ENCODE peak calls at places on chromosomes 2 and 18, in five cellular contexts. E is tibial artery; L is CD8-positive, alpha-beta T cell; F is CD8-positive, alpha-beta memory T cell; D is Peyer's patch. B is an unnamed sample.
A peak's percentile ranks its signal among the peaks of the same experiment; 100 is the strongest.

GRCh38 chr2:230972046-230972445 is 23.9 kb upstream of the SPATA3 start:
- DNase-seq in E (no peak), L (no peak), F (no peak), D (no peak), B (no peak)

GRCh38 chr2:10303174-10303633 is 500 bp downstream of the HPCAL1 start:
- DNase-seq in E (no peak), L (no peak), F (no peak), D (no peak), B (no peak)

GRCh38 chr2:162333968-162334367 is 10.0 kb upstream of the GCA start:
- DNase-seq in E (no peak), L (no peak), F (no peak), D (no peak), B (no peak)

GRCh38 chr2:182445566-182445965 is 18.7 kb upstream of the PDE1A start:
- DNase-seq in E (no peak), L (no peak), F (no peak), D (no peak), B (no peak)

GRCh38 chr18:7117390-7118355 is at the start of gene LAMA1:
- DNase-seq in E (no peak), L (no peak), F (no peak), D (no peak), B (peak; percentile 26)

GRCh38 chr2:3203497-3204019 is 174.1 kb downstream of the EIPR1 start:
- DNase-seq in E (no peak), L (no peak), F (no peak), D (no peak), B (no peak)

GRCh38 chr2:173311844-173312606 is 42.6 kb upstream of the CDCA7 start:
- DNase-seq in E (no peak), L (no peak), F (no peak), D (peak; percentile 54), B (no peak)

GRCh38 chr18:7856733-7857132 is 289.6 kb downstream of the PTPRM start:
- DNase-seq in E (no peak), L (no peak), F (no peak), D (no peak), B (no peak)

GRCh38 chr18:79936641-79937040 is 14.8 kb downstream of the SLC66A2 start:
- DNase-seq in E (peak; percentile 12), L (no peak), F (no peak), D (peak; percentile 21), B (no peak)

GRCh38 chr18:62876106-62876505 is 160.8 kb downstream of the PHLPP1 start:
- DNase-seq in E (no peak), L (no peak), F (no peak), D (no peak), B (no peak)

GRCh38 chr2:157468931-157469708 is 25.2 kb upstream of the CYTIP start:
- DNase-seq in E (no peak), L (no peak), F (no peak), D (no peak), B (no peak)

GRCh38 chr18:62494764-62495163 is 28.1 kb upstream of the ZCCHC2 start:
- DNase-seq in E (no peak), L (no peak), F (no peak), D (no peak), B (no peak)

GRCh38 chr2:173997269-173997668 is 32.1 kb upstream of the SP3 start:
- DNase-seq in E (peak; percentile 97), L (no peak), F (no peak), D (peak; percentile 56), B (no peak)

GRCh38 chr2:202286595-202286994 is 21.0 kb downstream of the NOP58 start:
- DNase-seq in E (no peak), L (no peak), F (no peak), D (no peak), B (no peak)

GRCh38 chr2:21231985-21232384 is 108.2 kb downstream of the TDRD15 start:
- DNase-seq in E (no peak), L (no peak), F (no peak), D (no peak), B (no peak)

GRCh38 chr2:124343827-124344498 is 318.9 kb downstream of the CNTNAP5 start:
- DNase-seq in E (no peak), L (no peak), F (no peak), D (no peak), B (no peak)

GRCh38 chr18:54284967-54285785 is 15.9 kb downstream of the POLI start:
- DNase-seq in E (no peak), L (no peak), F (peak; percentile 56), D (no peak), B (peak; percentile 51)

GRCh38 chr18:77733292-77733903 is 483.8 kb downstream of the GALR1 start:
- DNase-seq in E (no peak), L (no peak), F (no peak), D (no peak), B (no peak)

GRCh38 chr2:45943231-45944044 is 292.0 kb downstream of the PRKCE start:
- DNase-seq in E (no peak), L (no peak), F (no peak), D (no peak), B (no peak)

GRCh38 chr18:44938396-44939036 is 257.8 kb downstream of the SETBP1 start:
- DNase-seq in E (no peak), L (no peak), F (no peak), D (peak; percentile 56), B (no peak)

GRCh38 chr2:154375625-154376020 is 322.9 kb upstream of the KCNJ3 start:
- DNase-seq in E (no peak), L (no peak), F (no peak), D (no peak), B (no peak)

GRCh38 chr2:206276169-206276927 is 1.9 kb downstream of the ZDBF2 start:
- DNase-seq in E (no peak), L (no peak), F (no peak), D (no peak), B (no peak)

GRCh38 chr18:50194623-50195532 is at the start of gene MYO5B:
- DNase-seq in E (no peak), L (peak; percentile 23), F (no peak), D (peak; percentile 93), B (peak; percentile 36)

GRCh38 chr2:231590614-231591013 is 2.0 kb upstream of the TEX44 start:
- DNase-seq in E (no peak), L (no peak), F (no peak), D (no peak), B (no peak)

GRCh38 chr2:84293791-84294380 is 165.2 kb downstream of the SUCLG1 start:
- DNase-seq in E (no peak), L (no peak), F (no peak), D (peak; percentile 73), B (no peak)

GRCh38 chr2:96095116-96095636 is 21.2 kb downstream of the ADRA2B start:
- DNase-seq in E (no peak), L (no peak), F (no peak), D (peak; percentile 7), B (no peak)

GRCh38 chr2:239910851-239911629 is 114.1 kb downstream of the NDUFA10 start:
- DNase-seq in E (peak; percentile 68), L (no peak), F (no peak), D (peak; percentile 41), B (no peak)

GRCh38 chr2:67502346-67503065 is 105.4 kb downstream of the ETAA1 start:
- DNase-seq in E (no peak), L (no peak), F (no peak), D (no peak), B (no peak)

GRCh38 chr18:39414009-39414700 is 1848.6 kb upstream of the CELF4 start:
- DNase-seq in E (no peak), L (no peak), F (no peak), D (no peak), B (peak; percentile 13)

GRCh38 chr2:53784431-53784830 is 2.3 kb downstream of the ASB3 start:
- DNase-seq in E (no peak), L (no peak), F (no peak), D (no peak), B (no peak)

GRCh38 chr2:9232166-9232479 is 25.5 kb downstream of the ASAP2 start:
- DNase-seq in E (no peak), L (no peak), F (no peak), D (no peak), B (no peak)

GRCh38 chr2:9230051-9230802 is 23.6 kb downstream of the ASAP2 start:
- DNase-seq in E (no peak), L (no peak), F (no peak), D (no peak), B (no peak)

GRCh38 chr2:9229470-9229820 is 22.8 kb downstream of the ASAP2 start:
- DNase-seq in E (no peak), L (no peak), F (no peak), D (no peak), B (no peak)

GRCh38 chr2:9231291-9232165 is 24.9 kb downstream of the ASAP2 start:
- DNase-seq in E (no peak), L (no peak), F (no peak), D (no peak), B (no peak)

GRCh38 chr2:9230881-9231280 is 24.3 kb downstream of the ASAP2 start:
- DNase-seq in E (no peak), L (no peak), F (no peak), D (no peak), B (peak; percentile 74)
- H3K4me3 ChIP-seq in E (no peak overlapping the region), L (no peak overlapping the region), F (no peak overlapping the region), D (no peak overlapping the region), B (no peak overlapping the region)

DNA sequence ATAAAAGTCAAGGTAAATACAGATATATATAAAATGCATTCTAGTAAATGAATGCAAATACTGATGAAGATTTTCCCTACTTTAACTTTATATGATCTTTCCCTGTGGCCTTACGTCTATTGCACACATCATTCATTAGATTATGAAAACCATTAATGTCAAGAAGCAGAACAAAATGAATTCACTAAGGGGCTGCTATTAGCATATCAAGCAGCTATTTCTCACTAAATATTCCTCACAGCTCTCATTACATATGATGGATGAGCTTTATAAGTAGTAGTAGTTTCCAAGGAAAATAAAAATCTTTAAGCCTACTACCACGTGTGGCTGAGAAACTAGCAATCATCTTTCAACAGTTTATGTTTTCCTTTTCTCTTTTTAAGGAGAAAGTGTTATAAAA is 702.8 kb upstream of the SLC39A10 start:
- DNase-seq in E (no peak), L (no peak), F (no peak), D (no peak), B (no peak)
- H3K9me3 ChIP-seq in E (no peaks in the 10 kb centered on the region), L (no peaks in the 10 kb centered on the region), F (no peaks in the 10 kb centered on the region), D (no peaks in the 10 kb centered on the region), B (no peaks in the 10 kb centered on the region)

GRCh38 chr2:227793148-227793722 is 20.4 kb upstream of the CCL20 start:
- DNase-seq in E (no peak), L (no peak), F (no peak), D (peak; percentile 58), B (no peak)

GRCh38 chr2:227788556-227788955 is 25.1 kb upstream of the CCL20 start:
- DNase-seq in E (no peak), L (no peak), F (no peak), D (no peak), B (peak; percentile 62)

GRCh38 chr2:227785293-227785692 is 28.3 kb upstream of the CCL20 start:
- DNase-seq in E (no peak), L (no peak), F (no peak), D (no peak), B (no peak)

DNA sequence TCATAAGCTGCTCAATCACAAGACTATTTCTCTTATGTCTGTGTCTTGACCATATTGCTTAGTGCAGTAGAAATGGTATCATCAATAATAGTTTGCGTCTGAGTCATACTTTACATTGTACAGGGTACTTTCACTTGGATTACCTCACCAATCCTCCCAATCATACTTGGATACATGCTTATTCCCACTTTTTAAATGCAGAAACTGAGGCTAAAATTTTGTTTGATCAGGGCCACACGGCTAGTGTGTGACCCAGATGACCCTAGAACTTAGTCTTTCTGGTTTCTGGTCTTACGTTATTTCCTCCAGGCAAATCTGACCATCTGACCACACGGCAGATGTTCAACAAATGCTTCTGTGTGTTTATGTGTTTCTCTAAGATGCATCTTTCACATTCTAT is 23.8 kb upstream of the CCL20 start:
- DNase-seq in E (no peak), L (no peak), F (no peak), D (no peak), B (no peak)
- H3K4me3 ChIP-seq in E (no peak overlapping the region), L (no peak overlapping the region), F (no peak overlapping the region), D (no peak overlapping the region), B (no peak overlapping the region)

GRCh38 chr2:113141451-113141850 is 14.1 kb downstream of the IL1RN start:
- DNase-seq in E (no peak), L (no peak), F (no peak), D (no peak), B (no peak)
- H3K9me3 ChIP-seq in E (peaks cover 3% of the 10 kb centered on the region), L (peaks cover 3% of the 10 kb centered on the region), F (no peaks in the 10 kb centered on the region), D (no peaks in the 10 kb centered on the region), B (no peaks in the 10 kb centered on the region)

B was measured in MG63.